ENCODE peak calls at places on chromosomes 12 and 14, in five cellular contexts. One of them, this sample, is unnamed.

GRCh38 chr12:44972746-44973421 is 78.0 kb downstream of the DBX2 start:
- DNase-seq in T-helper 2 cell: no peak
- DNase-seq in AG09319: no peak
- DNase-seq in nephron progenitor cell: peak; percentile 30
- DNase-seq in thoracic aorta: no peak
- DNase-seq in this sample: no peak

GRCh38 chr14:94917041-94917600 is 147.2 kb upstream of the GSC start:
- DNase-seq in T-helper 2 cell: no peak
- DNase-seq in AG09319: no peak
- DNase-seq in nephron progenitor cell: no peak
- DNase-seq in thoracic aorta: no peak
- DNase-seq in this sample: no peak

GRCh38 chr14:80095623-80096022 is 115.7 kb downstream of the DIO2 start:
- DNase-seq in T-helper 2 cell: no peak
- DNase-seq in AG09319: peak; percentile 23
- DNase-seq in nephron progenitor cell: no peak
- DNase-seq in thoracic aorta: no peak
- DNase-seq in this sample: no peak

GRCh38 chr12:120032242-120032641 is 43.2 kb downstream of the BICDL1 start:
- DNase-seq in T-helper 2 cell: no peak
- DNase-seq in AG09319: no peak
- DNase-seq in nephron progenitor cell: no peak
- DNase-seq in thoracic aorta: no peak
- DNase-seq in this sample: no peak

GRCh38 chr14:103296987-103297386 is 37.0 kb upstream of the EIF5 start:
- DNase-seq in T-helper 2 cell: no peak
- DNase-seq in AG09319: no peak
- DNase-seq in nephron progenitor cell: no peak
- DNase-seq in thoracic aorta: no peak
- DNase-seq in this sample: no peak

GRCh38 chr14:31945074-31945613 is 132.0 kb upstream of the ARHGAP5 start:
- DNase-seq in T-helper 2 cell: peak; percentile 6
- DNase-seq in AG09319: no peak
- DNase-seq in nephron progenitor cell: no peak
- DNase-seq in thoracic aorta: no peak
- DNase-seq in this sample: no peak

GRCh38 chr14:76343386-76343785 is 32.6 kb upstream of the ESRRB start:
- DNase-seq in T-helper 2 cell: no peak
- DNase-seq in AG09319: no peak
- DNase-seq in nephron progenitor cell: no peak
- DNase-seq in thoracic aorta: no peak
- DNase-seq in this sample: no peak

GRCh38 chr14:92486881-92487280 is 26.7 kb upstream of the RIN3 start:
- DNase-seq in T-helper 2 cell: no peak
- DNase-seq in AG09319: no peak
- DNase-seq in nephron progenitor cell: no peak
- DNase-seq in thoracic aorta: no peak
- DNase-seq in this sample: no peak

GRCh38 chr14:63897706-63898105 is 44.9 kb downstream of the SYNE2 start:
- DNase-seq in T-helper 2 cell: no peak
- DNase-seq in AG09319: no peak
- DNase-seq in nephron progenitor cell: no peak
- DNase-seq in thoracic aorta: no peak
- DNase-seq in this sample: no peak

GRCh38 chr12:57584690-57585089 is 6.3 kb upstream of the PIP4K2C start:
- DNase-seq in T-helper 2 cell: no peak
- DNase-seq in AG09319: no peak
- DNase-seq in nephron progenitor cell: no peak
- DNase-seq in thoracic aorta: no peak
- DNase-seq in this sample: no peak

GRCh38 chr14:35965425-35965824 is 139.3 kb downstream of the BRMS1L start:
- DNase-seq in T-helper 2 cell: no peak
- DNase-seq in AG09319: no peak
- DNase-seq in nephron progenitor cell: no peak
- DNase-seq in thoracic aorta: no peak
- DNase-seq in this sample: no peak

GRCh38 chr12:112107728-112108447 is 695 bp downstream of the NAA25 start:
- DNase-seq in T-helper 2 cell: no peak
- DNase-seq in AG09319: no peak
- DNase-seq in nephron progenitor cell: peak; percentile 49
- DNase-seq in thoracic aorta: no peak
- DNase-seq in this sample: peak; percentile 59

GRCh38 chr12:132263451-132264065 is 65.8 kb downstream of the GALNT9 start:
- DNase-seq in T-helper 2 cell: no peak
- DNase-seq in AG09319: no peak
- DNase-seq in nephron progenitor cell: no peak
- DNase-seq in thoracic aorta: no peak
- DNase-seq in this sample: no peak

GRCh38 chr12:84069699-84070098 is 842.9 kb downstream of the SLC6A15 start:
- DNase-seq in T-helper 2 cell: no peak
- DNase-seq in AG09319: no peak
- DNase-seq in nephron progenitor cell: no peak
- DNase-seq in thoracic aorta: no peak
- DNase-seq in this sample: no peak

GRCh38 chr14:22370084-22370847 is 218.8 kb downstream of the DAD1 start:
- DNase-seq in T-helper 2 cell: no peak
- DNase-seq in AG09319: no peak
- DNase-seq in nephron progenitor cell: no peak
- DNase-seq in thoracic aorta: peak; percentile 39
- DNase-seq in this sample: no peak

GRCh38 chr12:30794020-30794419 is 39.3 kb upstream of the CAPRIN2 start:
- DNase-seq in T-helper 2 cell: no peak
- DNase-seq in AG09319: no peak
- DNase-seq in nephron progenitor cell: no peak
- DNase-seq in thoracic aorta: no peak
- DNase-seq in this sample: no peak

GRCh38 chr14:36214476-36215216 is 38.1 kb upstream of the PTCSC3 start:
- DNase-seq in T-helper 2 cell: no peak
- DNase-seq in AG09319: no peak
- DNase-seq in nephron progenitor cell: no peak
- DNase-seq in thoracic aorta: no peak
- DNase-seq in this sample: no peak

GRCh38 chr14:79044894-79045624 is 874.9 kb downstream of the NRXN3 start:
- DNase-seq in T-helper 2 cell: no peak
- DNase-seq in AG09319: no peak
- DNase-seq in nephron progenitor cell: peak; percentile 10
- DNase-seq in thoracic aorta: no peak
- DNase-seq in this sample: no peak

GRCh38 chr12:42056130-42056529 is 88.5 kb downstream of the GXYLT1 start:
- DNase-seq in T-helper 2 cell: no peak
- DNase-seq in AG09319: no peak
- DNase-seq in nephron progenitor cell: no peak
- DNase-seq in thoracic aorta: no peak
- DNase-seq in this sample: no peak

GRCh38 chr14:50335989-50336391 is 23.9 kb downstream of the DMAC2L start:
- DNase-seq in T-helper 2 cell: no peak
- DNase-seq in AG09319: no peak
- DNase-seq in nephron progenitor cell: peak; percentile 37
- DNase-seq in thoracic aorta: no peak
- DNase-seq in this sample: peak; percentile 39

GRCh38 chr12:72083096-72083825 is 144.6 kb downstream of the TPH2 start:
- DNase-seq in T-helper 2 cell: no peak
- DNase-seq in AG09319: no peak
- DNase-seq in nephron progenitor cell: no peak
- DNase-seq in thoracic aorta: no peak
- DNase-seq in this sample: no peak

GRCh38 chr12:93380480-93381121 is 2.9 kb downstream of the NUDT4 start:
- DNase-seq in T-helper 2 cell: no peak
- DNase-seq in AG09319: no peak
- DNase-seq in nephron progenitor cell: no peak
- DNase-seq in thoracic aorta: no peak
- DNase-seq in this sample: no peak

GRCh38 chr14:101783260-101784016 is 21.9 kb downstream of the PPP2R5C start:
- DNase-seq in T-helper 2 cell: no peak
- DNase-seq in AG09319: no peak
- DNase-seq in nephron progenitor cell: no peak
- DNase-seq in thoracic aorta: no peak
- DNase-seq in this sample: no peak

GRCh38 chr14:37903561-37904191 is 304.0 kb upstream of the SSTR1 start:
- DNase-seq in T-helper 2 cell: peak; percentile 2
- DNase-seq in AG09319: no peak
- DNase-seq in nephron progenitor cell: peak; percentile 21
- DNase-seq in thoracic aorta: no peak
- DNase-seq in this sample: no peak

GRCh38 chr12:31756977-31757420 is 28.2 kb upstream of the AMN1 start:
- DNase-seq in T-helper 2 cell: no peak
- DNase-seq in AG09319: no peak
- DNase-seq in nephron progenitor cell: no peak
- DNase-seq in thoracic aorta: no peak
- DNase-seq in this sample: no peak

GRCh38 chr14:68249534-68250517 is 430.2 kb downstream of the RAD51B start:
- DNase-seq in T-helper 2 cell: no peak
- DNase-seq in AG09319: no peak
- DNase-seq in nephron progenitor cell: peak; percentile 13
- DNase-seq in thoracic aorta: no peak
- DNase-seq in this sample: no peak

GRCh38 chr12:42420385-42420784 is 94.4 kb downstream of the PPHLN1 start:
- DNase-seq in T-helper 2 cell: no peak
- DNase-seq in AG09319: no peak
- DNase-seq in nephron progenitor cell: no peak
- DNase-seq in thoracic aorta: no peak
- DNase-seq in this sample: no peak

GRCh38 chr12:60704171-60704914 is 1108.5 kb downstream of the SLC16A7 start:
- DNase-seq in T-helper 2 cell: no peak
- DNase-seq in AG09319: no peak
- DNase-seq in nephron progenitor cell: no peak
- DNase-seq in thoracic aorta: no peak
- DNase-seq in this sample: no peak

GRCh38 chr12:11981174-11981733 is 89.5 kb upstream of the BCL2L14 start:
- DNase-seq in T-helper 2 cell: peak; percentile 85
- DNase-seq in AG09319: no peak
- DNase-seq in nephron progenitor cell: no peak
- DNase-seq in thoracic aorta: no peak
- DNase-seq in this sample: no peak

GRCh38 chr12:91813701-91814100 is 331.9 kb downstream of the BTG1 start:
- DNase-seq in T-helper 2 cell: no peak
- DNase-seq in AG09319: peak; percentile 19
- DNase-seq in nephron progenitor cell: no peak
- DNase-seq in thoracic aorta: no peak
- DNase-seq in this sample: no peak

GRCh38 chr14:96052541-96053105 is 13.5 kb downstream of the C14orf132 start:
- DNase-seq in T-helper 2 cell: no peak
- DNase-seq in AG09319: no peak
- DNase-seq in nephron progenitor cell: no peak
- DNase-seq in thoracic aorta: no peak
- DNase-seq in this sample: no peak

GRCh38 chr12:103840881-103841689 is at the start of gene NT5DC3:
- DNase-seq in T-helper 2 cell: peak; percentile 80
- DNase-seq in AG09319: peak; percentile 44
- DNase-seq in nephron progenitor cell: peak; percentile 88
- DNase-seq in thoracic aorta: peak; percentile 16
- DNase-seq in this sample: peak; percentile 89